ENCODE peak calls at places on chromosomes 11 and 22, in six cellular contexts. H is OCI-LY7, F is AG10803, U is fibroblast of lung, S is fibroblast of pulmonary artery, E is dorsolateral prefrontal cortex. C is an unnamed sample.

GRCh38 chr22:42649261-42650056 is at the start of gene CYB5R3:
- DNase-seq in E (peak; percentile 76), U (peak; percentile 80), S (peak; percentile 82), F (peak; percentile 85), H (peak; percentile 76), C (peak; percentile 88)

GRCh38 chr22:44494497-44494896 is 3.5 kb downstream of the RTL6 start:
- DNase-seq in E (no peak), U (no peak), F (no peak), H (no peak), S (no peak), C (no peak)

GRCh38 chr22:19555651-19556050 is 31.4 kb upstream of the CLDN5 start:
- DNase-seq in H (no peak), U (no peak), F (no peak), E (no peak), S (no peak), C (no peak)

GRCh38 chr11:94740975-94741707 is 27.0 kb upstream of the AMOTL1 start:
- DNase-seq in S (peak; percentile 67), U (peak; percentile 62), H (no peak), E (no peak), F (peak; percentile 67), C (peak; percentile 15)

GRCh38 chr11:128890543-128891409 is at the start of gene KCNJ5:
- DNase-seq in E (no peak), S (peak; percentile 16), U (no peak), H (no peak), F (peak; percentile 10), C (peak; percentile 40)

GRCh38 chr22:31449521-31449920 is 40.1 kb downstream of the EIF4ENIF1 start:
- DNase-seq in F (peak; percentile 44), H (no peak), S (no peak), E (no peak), U (no peak), C (no peak)

GRCh38 chr11:46373787-46374740 is 7.4 kb upstream of the MDK start:
- DNase-seq in H (no peak), F (no peak), U (no peak), E (no peak), S (no peak), C (no peak)

GRCh38 chr11:77109236-77110019 is 6.8 kb downstream of the OMP start:
- DNase-seq in F (peak; percentile 54), H (no peak), S (peak; percentile 46), E (no peak), U (peak; percentile 61), C (no peak)

GRCh38 chr22:20124083-20124787 is 7.2 kb upstream of the TRMT2A start:
- DNase-seq in H (no peak), E (no peak), F (no peak), S (no peak), U (no peak), C (no peak)

GRCh38 chr11:86117706-86118050 is 48.8 kb upstream of the PICALM start:
- DNase-seq in S (no peak), H (no peak), U (no peak), E (no peak), F (no peak), C (no peak)

GRCh38 chr11:32487270-32487669 is 51.9 kb upstream of the WT1 start:
- DNase-seq in U (no peak), E (no peak), F (no peak), H (no peak), S (peak; percentile 22), C (peak; percentile 25)

GRCh38 chr11:47161890-47162289 is 14.8 kb downstream of the ARFGAP2 start:
- DNase-seq in E (no peak), S (no peak), U (peak; percentile 39), F (no peak), H (no peak), C (no peak)

GRCh38 chr11:78039919-78040671 is 17.0 kb upstream of the KCTD14 start:
- DNase-seq in F (peak; percentile 88), H (no peak), E (peak; percentile 35), S (peak; percentile 90), U (peak; percentile 74), C (peak; percentile 33)

GRCh38 chr22:20771918-20772625 is 1.8 kb upstream of the SERPIND1 start:
- DNase-seq in S (no peak), E (no peak), F (no peak), U (no peak), H (no peak), C (peak; percentile 24)

GRCh38 chr11:74418509-74418895 is 20.3 kb upstream of the PGM2L1 start:
- DNase-seq in E (no peak), S (peak; percentile 81), U (peak; percentile 68), F (peak; percentile 37), H (no peak), C (no peak)

GRCh38 chr11:96063053-96063452 is 139.1 kb upstream of the MTMR2 start:
- DNase-seq in F (no peak), E (no peak), S (no peak), H (no peak), U (no peak), C (no peak)

GRCh38 chr11:61834278-61835004 is 6.3 kb downstream of the FADS2 start:
- DNase-seq in U (peak; percentile 90), H (peak; percentile 83), S (peak; percentile 91), F (peak; percentile 58), E (peak; percentile 31), C (peak; percentile 77)

GRCh38 chr11:122048401-122048800 is 67.6 kb downstream of the BLID start:
- DNase-seq in F (no peak), S (peak; percentile 31), U (no peak), H (no peak), E (no peak), C (no peak)

GRCh38 chr11:18313985-18314763 is 7.8 kb downstream of the HPS5 start:
- DNase-seq in E (no peak), H (no peak), U (peak; percentile 15), F (peak; percentile 38), S (peak; percentile 44), C (no peak)

GRCh38 chr22:37609240-37610152 is 862 bp downstream of the GGA1 start:
- DNase-seq in E (no peak), H (peak; percentile 51), S (peak; percentile 21), U (no peak), F (no peak), C (no peak)

GRCh38 chr11:114377612-114378267 is 22.6 kb downstream of the C11orf71 start:
- DNase-seq in S (peak; percentile 44), H (no peak), F (peak; percentile 97), E (peak; percentile 19), U (no peak), C (no peak)

GRCh38 chr11:36594316-36594989 is at the start of gene IFTAP:
- DNase-seq in H (no peak), F (peak; percentile 89), S (peak; percentile 95), E (peak; percentile 69), U (peak; percentile 94), C (peak; percentile 45)

GRCh38 chr22:43470218-43470617 is 58.4 kb downstream of the MPPED1 start:
- DNase-seq in H (no peak), S (no peak), F (no peak), U (no peak), E (no peak), C (no peak)

GRCh38 chr11:76835928-76836612 is 24.6 kb upstream of the ACER3 start:
- DNase-seq in F (peak; percentile 95), E (peak; percentile 63), U (peak; percentile 91), H (no peak), S (peak; percentile 82), C (no peak)

GRCh38 chr22:27995801-27996528 is 76.9 kb upstream of the PITPNB start:
- DNase-seq in F (no peak), S (no peak), H (no peak), E (no peak), U (no peak), C (no peak)

GRCh38 chr11:127590319-127590718 is 589.7 kb upstream of the KIRREL3 start:
- DNase-seq in U (no peak), E (no peak), H (no peak), F (no peak), S (no peak), C (no peak)
- TF ChIP-seq CTCF in U (no peak), E (no peak), H (no peak), F (no peak), S (no peak), C (no peak)

GRCh38 chr11:15101072-15101701 is 13.5 kb upstream of the INSC start:
- DNase-seq in H (peak; percentile 64), U (peak; percentile 83), E (peak; percentile 70), S (peak; percentile 81), F (peak; percentile 70), C (peak; percentile 72)
- TF ChIP-seq CTCF in H (peak; percentile 96), U (peak; percentile 98), E (peak; percentile 95), S (peak; percentile 98), F (peak; percentile 99), C (peak; percentile 80)

GRCh38 chr22:26985217-26985616 is 327.8 kb downstream of the MIAT start:
- DNase-seq in S (no peak), F (no peak), U (no peak), H (no peak), E (no peak), C (no peak)

GRCh38 chr22:26986051-26986881 is 328.9 kb downstream of the MIAT start:
- DNase-seq in F (no peak), U (no peak), H (no peak), E (no peak), S (no peak), C (no peak)

GRCh38 chr22:26990503-26991189 is 333.3 kb downstream of the MIAT start:
- DNase-seq in F (no peak), S (no peak), U (no peak), E (no peak), H (no peak), C (no peak)

GRCh38 chr22:26983311-26983710 is 325.9 kb downstream of the MIAT start:
- DNase-seq in F (no peak), S (no peak), U (no peak), E (no peak), H (no peak), C (no peak)

DNA sequence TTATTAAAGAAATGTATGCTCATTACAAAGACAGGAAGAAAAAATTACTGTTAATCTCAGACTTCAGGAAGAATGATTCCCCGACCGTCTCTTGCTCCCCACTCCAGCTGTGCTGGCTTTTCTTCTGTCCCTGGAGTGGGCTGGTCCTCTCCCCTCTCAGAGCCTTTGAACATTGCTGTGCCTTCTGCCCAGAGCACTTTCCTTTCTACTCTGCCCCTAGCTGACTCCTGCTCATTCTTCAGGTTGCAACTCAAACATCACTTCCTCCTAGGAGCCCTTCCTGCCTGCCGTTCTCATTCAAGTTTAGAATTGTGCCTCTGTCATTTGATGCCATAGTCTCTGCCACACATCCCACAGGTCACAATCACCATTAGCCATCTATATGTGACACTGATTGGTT is 329.5 kb downstream of the MIAT start:
- DNase-seq in S (no peak), U (no peak), H (no peak), F (no peak), E (no peak), C (no peak)
- TF ChIP-seq CTCF in S (no peak), U (no peak), H (no peak), F (no peak), E (no peak), C (no peak)

GRCh38 chr11:2091786-2092463 is 47.3 kb downstream of the IGF2 start:
- DNase-seq in U (no peak), F (no peak), S (no peak), E (no peak), H (no peak), C (no peak)

GRCh38 chr11:2091112-2091746 is 48.0 kb downstream of the IGF2 start:
- DNase-seq in S (no peak), U (no peak), H (no peak), E (no peak), F (no peak), C (no peak)

GRCh38 chr11:2089536-2090165 is 49.5 kb downstream of the IGF2 start:
- DNase-seq in S (peak; percentile 25), U (peak; percentile 47), E (no peak), H (peak; percentile 73), F (peak; percentile 29), C (no peak)

GRCh38 chr11:2088746-2089535 is 50.2 kb downstream of the IGF2 start:
- DNase-seq in H (no peak), S (no peak), F (no peak), E (no peak), U (no peak), C (no peak)

GRCh38 chr11:2090172-2091111 is 48.7 kb downstream of the IGF2 start:
- DNase-seq in F (no peak), S (no peak), E (peak; percentile 1), H (no peak), U (no peak), C (no peak)
- TF ChIP-seq CTCF in F (no peak), S (no peak), E (no peak), H (no peak), U (no peak), C (no peak)